ENCODE peak calls at places on chromosome 14, in nine cellular contexts. One of them, this sample, is unnamed.

GRCh38 chr14:73276836-73277235 is 39.5 kb downstream of the PAPLN start:
- DNase-seq in M059J: no peak
- DNase-seq in heart left ventricle: no peak
- DNase-seq in GM13977: no peak
- DNase-seq in fibroblast of lung: no peak
- DNase-seq in NCI-H1694: no peak
- DNase-seq in omental fat pad: no peak
- DNase-seq in pancreas: no peak
- DNase-seq in DMS153: no peak
- DNase-seq in this sample: no peak

GRCh38 chr14:36520601-36521525 is 831 bp upstream of the NKX2-1 start:
- DNase-seq in M059J: peak
- DNase-seq in heart left ventricle: no peak
- DNase-seq in GM13977: peak
- DNase-seq in fibroblast of lung: peak
- DNase-seq in NCI-H1694: peak
- DNase-seq in omental fat pad: no peak
- DNase-seq in pancreas: peak
- DNase-seq in DMS153: peak
- DNase-seq in this sample: no peak

GRCh38 chr14:93430319-93430801 is 379 bp upstream of the UNC79 start:
- DNase-seq in M059J: no peak
- DNase-seq in heart left ventricle: no peak
- DNase-seq in GM13977: no peak
- DNase-seq in fibroblast of lung: no peak
- DNase-seq in NCI-H1694: peak
- DNase-seq in omental fat pad: no peak
- DNase-seq in pancreas: peak
- DNase-seq in DMS153: peak
- DNase-seq in this sample: peak

GRCh38 chr14:75132374-75133086 is 5.7 kb upstream of the NEK9 start:
- DNase-seq in M059J: peak
- DNase-seq in heart left ventricle: peak
- DNase-seq in GM13977: peak
- DNase-seq in fibroblast of lung: peak
- DNase-seq in NCI-H1694: peak
- DNase-seq in omental fat pad: no peak
- DNase-seq in pancreas: no peak
- DNase-seq in DMS153: peak
- DNase-seq in this sample: peak

GRCh38 chr14:19873178-19873577 is 1.8 kb upstream of the OR4K2 start:
- DNase-seq in M059J: no peak
- DNase-seq in heart left ventricle: no peak
- DNase-seq in GM13977: no peak
- DNase-seq in fibroblast of lung: no peak
- DNase-seq in NCI-H1694: no peak
- DNase-seq in omental fat pad: no peak
- DNase-seq in pancreas: no peak
- DNase-seq in DMS153: no peak
- DNase-seq in this sample: no peak

GRCh38 chr14:99481745-99482099 is 513 bp downstream of the CCNK start:
- DNase-seq in M059J: peak
- DNase-seq in heart left ventricle: no peak
- DNase-seq in GM13977: no peak
- DNase-seq in fibroblast of lung: peak
- DNase-seq in NCI-H1694: peak
- DNase-seq in omental fat pad: no peak
- DNase-seq in pancreas: no peak
- DNase-seq in DMS153: no peak
- DNase-seq in this sample: no peak

GRCh38 chr14:103483600-103483999 is 39.0 kb downstream of the CKB start:
- DNase-seq in M059J: peak
- DNase-seq in heart left ventricle: no peak
- DNase-seq in GM13977: no peak
- DNase-seq in fibroblast of lung: peak
- DNase-seq in NCI-H1694: peak
- DNase-seq in omental fat pad: peak
- DNase-seq in pancreas: no peak
- DNase-seq in DMS153: no peak
- DNase-seq in this sample: no peak

GRCh38 chr14:80356413-80356812 is 145.1 kb upstream of the DIO2 start:
- DNase-seq in M059J: peak
- DNase-seq in heart left ventricle: no peak
- DNase-seq in GM13977: no peak
- DNase-seq in fibroblast of lung: peak
- DNase-seq in NCI-H1694: peak
- DNase-seq in omental fat pad: no peak
- DNase-seq in pancreas: no peak
- DNase-seq in DMS153: no peak
- DNase-seq in this sample: no peak

GRCh38 chr14:50006141-50006540 is 110.2 kb downstream of the VCPKMT start:
- DNase-seq in M059J: no peak
- DNase-seq in heart left ventricle: no peak
- DNase-seq in GM13977: no peak
- DNase-seq in fibroblast of lung: no peak
- DNase-seq in NCI-H1694: no peak
- DNase-seq in omental fat pad: no peak
- DNase-seq in pancreas: no peak
- DNase-seq in DMS153: no peak
- DNase-seq in this sample: no peak